ENCODE peak calls at places on chromosomes 6 and 20, in ten cellular contexts. E is B cell; L is AG08396; J is kidney tubule cell; Y is CD8-positive, alpha-beta memory T cell; H is adrenal gland; D is amygdala; N is GM23248; S is germinal center; Q is mammary epithelial cell. W is an unnamed sample.

GRCh38 chr6:156992396-156992795 is 215.2 kb downstream of the ARID1B start:
- DNase-seq in E (no peak), L (no peak), J (no peak), Y (no peak), H (peak), D (no peak), N (no peak), S (no peak), Q (no peak), W (no peak)

GRCh38 chr20:2314759-2315439 is 19.1 kb downstream of the TGM3 start:
- DNase-seq in E (no peak), L (peak), J (no peak), Y (no peak), H (peak), D (no peak), N (peak), S (no peak), Q (peak), W (no peak)

GRCh38 chr20:34863421-34863965 is 9.2 kb downstream of the GGT7 start:
- DNase-seq in E (no peak), L (no peak), J (no peak), Y (no peak), H (no peak), D (no peak), N (no peak), S (no peak), Q (no peak), W (no peak)

GRCh38 chr6:45780523-45780922 is 235.1 kb downstream of the CLIC5 start:
- DNase-seq in E (no peak), L (no peak), J (no peak), Y (no peak), H (no peak), D (no peak), N (no peak), S (no peak), Q (no peak), W (no peak)

GRCh38 chr6:42692151-42692911 is 30.1 kb downstream of the PRPH2 start:
- DNase-seq in E (no peak), L (peak), J (peak), Y (no peak), H (peak), D (no peak), N (peak), S (no peak), Q (peak), W (no peak)

GRCh38 chr6:159106627-159107241 is 61.9 kb upstream of the TAGAP start:
- DNase-seq in E (peak), L (peak), J (peak), Y (peak), H (peak), D (peak), N (peak), S (peak), Q (peak), W (no peak)

GRCh38 chr6:98657764-98658163 is 176.6 kb upstream of the POU3F2 start:
- DNase-seq in E (no peak), L (no peak), J (peak), Y (no peak), H (no peak), D (no peak), N (peak), S (no peak), Q (peak), W (peak)

GRCh38 chr6:75794351-75794846 is 45.4 kb downstream of the MYO6 start:
- DNase-seq in E (no peak), L (no peak), J (no peak), Y (no peak), H (no peak), D (no peak), N (no peak), S (no peak), Q (no peak), W (no peak)

GRCh38 chr6:48883116-48883515 is 579.9 kb downstream of the MMUT start:
- DNase-seq in E (no peak), L (no peak), J (no peak), Y (no peak), H (no peak), D (no peak), N (no peak), S (no peak), Q (no peak), W (no peak)

GRCh38 chr6:144285548-144285797 is 338 bp downstream of the UTRN start:
- DNase-seq in E (peak), L (peak), J (no peak), Y (peak), H (no peak), D (no peak), N (no peak), S (no peak), Q (no peak), W (no peak)

GRCh38 chr6:35485402-35485877 is 11.4 kb downstream of the TEAD3 start:
- DNase-seq in E (no peak), L (peak), J (peak), Y (no peak), H (no peak), D (no peak), N (peak), S (no peak), Q (peak), W (peak)

GRCh38 chr6:36430351-36430750 is 12.3 kb downstream of the PXT1 start:
- DNase-seq in E (no peak), L (no peak), J (no peak), Y (no peak), H (no peak), D (no peak), N (no peak), S (no peak), Q (no peak), W (no peak)

GRCh38 chr6:16438677-16439615 is 200.6 kb downstream of the GMPR start:
- DNase-seq in E (no peak), L (peak), J (no peak), Y (no peak), H (peak), D (no peak), N (peak), S (no peak), Q (peak), W (no peak)

GRCh38 chr6:11067348-11067747 is 23.2 kb upstream of the ELOVL2 start:
- DNase-seq in E (no peak), L (no peak), J (no peak), Y (no peak), H (no peak), D (no peak), N (no peak), S (no peak), Q (no peak), W (peak)

GRCh38 chr6:34020278-34020677 is 125.6 kb downstream of the GRM4 start:
- DNase-seq in E (no peak), L (no peak), J (no peak), Y (no peak), H (no peak), D (no peak), N (no peak), S (no peak), Q (no peak), W (no peak)

GRCh38 chr6:156780962-156781705 is 4.0 kb downstream of the ARID1B start:
- DNase-seq in E (no peak), L (no peak), J (no peak), Y (no peak), H (no peak), D (no peak), N (peak), S (no peak), Q (peak), W (no peak)

GRCh38 chr6:125153541-125154183 is at the start of gene TPD52L1:
- DNase-seq in E (peak), L (peak), J (peak), Y (peak), H (peak), D (peak), N (peak), S (peak), Q (peak), W (peak)

GRCh38 chr6:35073211-35073610 is 67.9 kb downstream of the TCP11 start:
- DNase-seq in E (no peak), L (no peak), J (no peak), Y (no peak), H (no peak), D (no peak), N (no peak), S (no peak), Q (no peak), W (no peak)